ENCODE peak calls at places on chromosomes 7 and 10, in seven cellular contexts. V is ovary, D is Panc1, R is brain microvascular endothelial cell, B is dorsolateral prefrontal cortex, N is cardiac muscle cell, G is left ventricle myocardium inferior. Z is an unnamed sample.

GRCh38 chr10:89916481-89916880 is 215.1 kb downstream of the KIF20B start:
- DNase-seq in V (no peak), D (no peak), R (no peak), B (no peak), N (no peak), G (no peak), Z (no peak)

GRCh38 chr10:80150172-80150571 is 17.6 kb downstream of the PLAC9 start:
- DNase-seq in V (no peak), D (no peak), R (no peak), B (no peak), N (no peak), G (no peak), Z (no peak)

GRCh38 chr10:43287056-43288007 is 20.5 kb upstream of the RASGEF1A start:
- DNase-seq in V (no peak), D (peak; percentile 90), R (no peak), B (no peak), N (no peak), G (no peak), Z (no peak)

GRCh38 chr10:11515596-11516418 is 95.6 kb downstream of the USP6NL start:
- DNase-seq in V (no peak), D (peak; percentile 43), R (peak; percentile 54), B (no peak), N (peak; percentile 66), G (no peak), Z (no peak)

GRCh38 chr10:7373039-7373438 is 37.8 kb downstream of the SFMBT2 start:
- DNase-seq in V (no peak), D (no peak), R (no peak), B (no peak), N (no peak), G (no peak), Z (no peak)

GRCh38 chr10:80894797-80895467 is 357.2 kb downstream of the SH2D4B start:
- DNase-seq in V (no peak), D (no peak), R (no peak), B (no peak), N (no peak), G (no peak), Z (no peak)

GRCh38 chr10:36042135-36042534 is 400.0 kb upstream of the FZD8 start:
- DNase-seq in V (no peak), D (no peak), R (no peak), B (no peak), N (no peak), G (no peak), Z (no peak)

GRCh38 chr10:69406816-69407580 is 9.7 kb downstream of the TACR2 start:
- DNase-seq in V (no peak), D (no peak), R (no peak), B (no peak), N (no peak), G (no peak), Z (no peak)

GRCh38 chr10:88879754-88880286 is at the start of gene STAMBPL1:
- DNase-seq in V (no peak), D (peak; percentile 25), R (no peak), B (peak; percentile 35), N (no peak), G (no peak), Z (peak; percentile 58)

GRCh38 chr10:30812018-30812851 is 182.7 kb upstream of the LYZL2 start:
- DNase-seq in V (peak; percentile 81), D (no peak), R (peak; percentile 86), B (no peak), N (no peak), G (peak; percentile 34), Z (no peak)

GRCh38 chr7:130151591-130152269 is 53.5 kb downstream of the TMEM209 start:
- DNase-seq in V (no peak), D (no peak), R (no peak), B (no peak), N (no peak), G (no peak), Z (no peak)

GRCh38 chr7:2719007-2719406 is 31.0 kb downstream of the AMZ1 start:
- DNase-seq in V (no peak), D (no peak), R (no peak), B (peak; percentile 46), N (peak; percentile 46), G (no peak), Z (no peak)

GRCh38 chr10:88232029-88232895 is 350.9 kb downstream of the RNLS start:
- DNase-seq in V (peak; percentile 85), D (no peak), R (peak; percentile 28), B (no peak), N (no peak), G (peak; percentile 89), Z (no peak)

GRCh38 chr10:95560288-95561199 is 627 bp downstream of the SORBS1 start:
- DNase-seq in V (peak; percentile 60), D (no peak), R (peak; percentile 1), B (peak; percentile 41), N (peak; percentile 38), G (peak; percentile 39), Z (peak; percentile 57)

GRCh38 chr7:141201145-141201885 is 127.5 kb downstream of the TMEM178B start:
- DNase-seq in V (no peak), D (no peak), R (no peak), B (no peak), N (no peak), G (no peak), Z (no peak)

GRCh38 chr10:124648738-124649137 is 95.4 kb downstream of the FAM53B start:
- DNase-seq in V (peak; percentile 84), D (no peak), R (peak; percentile 85), B (peak; percentile 59), N (peak; percentile 76), G (peak; percentile 74), Z (peak; percentile 77)

GRCh38 chr7:150854066-150855000 is 2.0 kb downstream of the AOC1 start:
- DNase-seq in V (no peak), D (no peak), R (no peak), B (no peak), N (no peak), G (no peak), Z (no peak)

GRCh38 chr7:16989883-16990413 is 108.2 kb upstream of the AGR3 start:
- DNase-seq in V (peak; percentile 36), D (peak; percentile 69), R (peak; percentile 62), B (peak; percentile 34), N (no peak), G (peak; percentile 34), Z (peak; percentile 48)

GRCh38 chr10:119209050-119209735 is 1.8 kb downstream of the GRK5 start:
- DNase-seq in V (peak; percentile 84), D (no peak), R (peak; percentile 56), B (peak; percentile 29), N (peak; percentile 71), G (peak; percentile 75), Z (no peak)

GRCh38 chr10:122336332-122336731 is 38.2 kb upstream of the PLEKHA1 start:
- DNase-seq in V (no peak), D (no peak), R (no peak), B (no peak), N (no peak), G (no peak), Z (no peak)

GRCh38 chr7:68206946-68207485 is 1210.4 kb downstream of the TYW1 start:
- DNase-seq in V (no peak), D (no peak), R (no peak), B (no peak), N (no peak), G (no peak), Z (no peak)

GRCh38 chr10:33114451-33114944 is 156.5 kb upstream of the ITGB1 start:
- DNase-seq in V (no peak), D (no peak), R (peak; percentile 46), B (no peak), N (no peak), G (no peak), Z (no peak)

GRCh38 chr7:96055717-96056116 is 266.2 kb downstream of the SLC25A13 start:
- DNase-seq in V (no peak), D (no peak), R (no peak), B (no peak), N (no peak), G (no peak), Z (no peak)

GRCh38 chr10:119871881-119872609 is 598 bp downstream of the MCMBP start:
- DNase-seq in V (peak; percentile 73), D (no peak), R (peak; percentile 20), B (no peak), N (peak; percentile 76), G (peak; percentile 51), Z (no peak)

GRCh38 chr10:16639457-16639856 is 117.8 kb upstream of the C1QL3 start:
- DNase-seq in V (no peak), D (no peak), R (no peak), B (no peak), N (no peak), G (no peak), Z (no peak)

GRCh38 chr7:14197280-14197679 is 207.8 kb upstream of the ETV1 start:
- DNase-seq in V (no peak), D (no peak), R (peak; percentile 41), B (no peak), N (peak; percentile 50), G (no peak), Z (no peak)

GRCh38 chr10:13660545-13660920 is 73.8 kb downstream of the PRPF18 start:
- DNase-seq in V (no peak), D (no peak), R (no peak), B (no peak), N (no peak), G (no peak), Z (no peak)

GRCh38 chr10:13657184-13657680 is 70.5 kb downstream of the PRPF18 start:
- DNase-seq in V (no peak), D (no peak), R (no peak), B (no peak), N (no peak), G (no peak), Z (no peak)

GRCh38 chr10:13659887-13660544 is 73.3 kb downstream of the PRPF18 start:
- DNase-seq in V (peak; percentile 76), D (no peak), R (no peak), B (peak; percentile 63), N (peak; percentile 44), G (peak; percentile 78), Z (peak; percentile 51)

GRCh38 chr10:13658256-13658655 is 71.5 kb downstream of the PRPF18 start:
- DNase-seq in V (no peak), D (no peak), R (no peak), B (no peak), N (no peak), G (no peak), Z (no peak)

GRCh38 chr10:13658864-13659685 is 72.3 kb downstream of the PRPF18 start:
- DNase-seq in V (peak; percentile 45), D (no peak), R (no peak), B (no peak), N (no peak), G (peak; percentile 65), Z (no peak)
- H3K27ac ChIP-seq in V (no peak overlapping the region), D (no peak overlapping the region), R (no peak overlapping the region), B (peak overlapping the region; percentile 51), N (no peak overlapping the region), G (peak overlapping the region; percentile 79), Z (peak overlapping the region; percentile 38)

GRCh38 chr7:571096-572012 is 51.7 kb upstream of the PDGFA start:
- DNase-seq in V (no peak), D (no peak), R (no peak), B (no peak), N (no peak), G (no peak), Z (no peak)
- H3K27ac ChIP-seq in V (no peak overlapping the region), D (no peak overlapping the region), R (no peak overlapping the region), B (no peak overlapping the region), N (no peak overlapping the region), G (no peak overlapping the region), Z (no peak overlapping the region)

GRCh38 chr7:100543586-100543985 is 4.6 kb downstream of the AGFG2 start:
- DNase-seq in V (no peak), D (no peak), R (no peak), B (no peak), N (no peak), G (no peak), Z (no peak)
- H3K27ac ChIP-seq in V (peak overlapping the region; percentile 86), D (peak overlapping the region; percentile 98), R (no peak overlapping the region), B (peak overlapping the region; percentile 77), N (no peak overlapping the region), G (peak overlapping the region; percentile 90), Z (peak overlapping the region; percentile 90)

GRCh38 chr10:72315054-72315453 is 39.7 kb downstream of the DNAJB12 start:
- DNase-seq in V (peak; percentile 47), D (no peak), R (no peak), B (no peak), N (no peak), G (no peak), Z (no peak)
- H3K27ac ChIP-seq in V (peak overlapping the region; percentile 63), D (peak overlapping the region; percentile 99), R (no peak overlapping the region), B (peak overlapping the region; percentile 13), N (no peak overlapping the region), G (peak overlapping the region; percentile 91), Z (peak overlapping the region; percentile 67)

Z was measured in caudate nucleus.